ENCODE peak calls at places on chromosomes 1 and 21, in nine cellular contexts. V, W, B, X, R, U, J, P and D are unnamed samples.

GRCh38 chr1:95041491-95042165 is 31.1 kb downstream of the ALG14 start:
- DNase-seq in J (peak), B (peak), V (peak), X (no peak), R (peak), P (peak), W (peak), U (peak), D (peak)

GRCh38 chr1:77290576-77290975 is 8.8 kb downstream of the AK5 start:
- DNase-seq in U (no peak), P (no peak), J (no peak), R (no peak), B (no peak), V (no peak), X (no peak), W (no peak), D (no peak)

GRCh38 chr1:45945426-45945825 is 142.0 kb downstream of the MAST2 start:
- DNase-seq in U (no peak), B (no peak), W (peak), J (no peak), X (no peak), R (no peak), V (peak), P (no peak), D (no peak)

GRCh38 chr1:92915547-92915946 is 45.7 kb downstream of the DIPK1A start:
- DNase-seq in U (no peak), X (no peak), J (no peak), V (no peak), P (no peak), W (no peak), B (no peak), R (no peak), D (no peak)

GRCh38 chr1:218488531-218488930 is 143.4 kb downstream of the TGFB2 start:
- DNase-seq in X (no peak), R (no peak), U (no peak), W (no peak), P (no peak), V (no peak), J (no peak), B (no peak), D (no peak)

GRCh38 chr21:42153746-42154145 is 65.2 kb upstream of the ABCG1 start:
- DNase-seq in J (no peak), R (peak), X (peak), V (no peak), P (no peak), B (no peak), W (no peak), U (no peak), D (no peak)

GRCh38 chr1:67831850-67832513 is 1.3 kb downstream of the GNG12 start:
- DNase-seq in B (peak), U (peak), W (peak), P (peak), R (peak), J (no peak), X (peak), V (peak), D (no peak)

GRCh38 chr1:152479792-152480595 is 30.6 kb upstream of the LCE5A start:
- DNase-seq in V (peak), P (no peak), U (peak), J (no peak), B (peak), X (no peak), W (no peak), R (peak), D (peak)

GRCh38 chr1:221392453-221392852 is 349.4 kb downstream of the DUSP10 start:
- DNase-seq in V (peak), X (peak), P (no peak), B (peak), J (no peak), R (no peak), U (no peak), W (peak), D (no peak)

GRCh38 chr1:23559136-23559984 is at the start of gene ID3:
- DNase-seq in R (peak), V (peak), P (peak), B (peak), X (peak), J (peak), W (peak), U (peak), D (peak)

GRCh38 chr1:219503549-219503948 is 109.4 kb downstream of the ZC3H11B start:
- DNase-seq in V (no peak), R (no peak), W (no peak), P (no peak), J (no peak), U (no peak), X (no peak), B (no peak), D (no peak)

GRCh38 chr1:62687421-62687902 is 724 bp downstream of the DOCK7 start:
- DNase-seq in B (no peak), J (peak), V (peak), X (peak), U (no peak), R (no peak), W (peak), P (peak), D (peak)

GRCh38 chr1:222390181-222390580 is 157.7 kb downstream of the HHIPL2 start:
- DNase-seq in J (no peak), P (no peak), B (no peak), R (no peak), W (no peak), X (no peak), V (no peak), U (no peak), D (no peak)

GRCh38 chr1:39386997-39387396 is 104.4 kb upstream of the BMP8A start:
- DNase-seq in B (no peak), V (no peak), X (no peak), R (no peak), P (no peak), U (no peak), W (no peak), J (no peak), D (no peak)

GRCh38 chr1:117654485-117655219 is 48.8 kb downstream of the TENT5C start:
- DNase-seq in R (no peak), J (no peak), U (no peak), P (no peak), V (no peak), B (no peak), X (no peak), W (no peak), D (no peak)

GRCh38 chr1:48979940-48980339 is 203.2 kb upstream of the BEND5 start:
- DNase-seq in U (no peak), R (no peak), J (no peak), W (no peak), V (no peak), B (no peak), P (no peak), X (no peak), D (no peak)

GRCh38 chr1:206471993-206472392 is 1.7 kb downstream of the IKBKE start:
- DNase-seq in B (no peak), R (no peak), V (no peak), J (no peak), P (no peak), U (no peak), W (no peak), X (no peak), D (no peak)

GRCh38 chr1:41802532-41803501 is 115.9 kb downstream of the HIVEP3 start:
- DNase-seq in R (peak), V (peak), W (no peak), P (peak), U (no peak), J (no peak), B (peak), X (peak), D (no peak)

GRCh38 chr1:11355594-11356467 is 82.8 kb downstream of the UBIAD1 start:
- DNase-seq in B (no peak), P (no peak), J (no peak), V (no peak), X (no peak), U (no peak), R (no peak), W (no peak), D (no peak)

GRCh38 chr1:85417017-85417416 is 47.9 kb downstream of the DDAH1 start:
- DNase-seq in R (no peak), B (no peak), W (peak), U (no peak), J (no peak), X (no peak), P (no peak), V (no peak), D (no peak)

GRCh38 chr1:190328361-190328760 is 149.3 kb downstream of the BRINP3 start:
- DNase-seq in J (no peak), B (no peak), W (no peak), P (no peak), R (no peak), V (no peak), X (no peak), U (no peak), D (no peak)

GRCh38 chr1:72481420-72481819 is 199.1 kb upstream of the NEGR1 start:
- DNase-seq in R (no peak), X (no peak), U (no peak), W (no peak), J (no peak), V (no peak), P (no peak), B (no peak), D (no peak)

GRCh38 chr21:17003763-17004373 is 509.0 kb upstream of the CXADR start:
- DNase-seq in B (no peak), P (no peak), J (no peak), V (no peak), W (peak), R (no peak), X (no peak), U (no peak), D (no peak)

GRCh38 chr1:228270032-228270431 is 62.2 kb downstream of the OBSCN start:
- DNase-seq in B (no peak), J (no peak), U (no peak), R (no peak), P (peak), V (no peak), X (no peak), W (peak), D (no peak)

GRCh38 chr1:157771666-157772425 is 5.1 kb downstream of the FCRL2 start:
- DNase-seq in U (no peak), J (no peak), V (no peak), X (no peak), B (no peak), P (no peak), W (no peak), R (no peak), D (no peak)

DNA sequence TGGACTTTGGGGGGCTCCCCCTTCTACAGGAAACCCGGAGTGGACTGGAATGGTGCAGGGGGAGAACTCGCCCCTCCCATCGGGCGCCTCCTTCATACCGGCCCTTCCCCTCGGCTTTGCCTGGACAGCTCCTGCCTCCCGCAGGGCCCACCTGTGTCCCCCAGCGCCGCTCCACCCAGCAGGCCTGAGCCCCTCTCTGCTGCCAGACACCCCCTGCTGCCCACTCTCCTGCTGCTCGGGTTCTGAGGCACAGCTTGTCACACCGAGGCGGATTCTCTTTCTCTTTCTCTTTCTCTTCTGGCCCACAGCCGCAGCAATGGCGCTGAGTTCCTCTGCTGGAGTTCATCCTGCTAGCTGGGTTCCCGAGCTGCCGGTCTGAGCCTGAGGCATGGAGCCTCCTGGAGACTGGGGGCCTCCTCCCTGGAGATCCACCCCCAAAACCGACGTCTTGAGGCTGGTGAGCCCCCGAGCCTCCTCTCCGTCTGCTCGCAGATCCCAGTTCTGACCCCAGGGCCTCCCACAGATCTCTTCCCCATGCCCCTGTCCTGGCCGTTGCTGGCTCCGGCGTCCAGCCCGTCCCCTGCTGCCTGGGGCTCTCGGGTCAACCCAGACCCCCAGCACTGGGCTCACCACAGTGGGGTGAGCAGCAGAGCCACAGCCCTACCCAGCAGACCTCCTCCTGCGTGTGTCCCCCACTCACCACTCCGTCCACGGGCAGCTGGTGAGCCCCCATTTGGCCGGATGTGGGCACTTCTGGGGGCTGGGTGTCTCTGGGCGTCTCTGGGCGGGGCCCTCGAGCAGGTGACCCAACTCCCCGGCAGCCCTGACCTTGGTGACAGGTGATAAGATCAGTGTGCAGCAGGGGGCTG is at the start of gene TNFRSF14:
- DNase-seq in X (no peak), B (peak), R (peak), U (no peak), J (peak), W (peak), P (peak), V (peak), D (peak)
- TF ChIP-seq POLR2A in X (no peak), B (peak), R (peak), U (no peak), J (peak), W (no peak), P (no peak), V (peak), D (peak)

GRCh38 chr1:12594490-12594889 is 23.5 kb downstream of the DHRS3 start:
- DNase-seq in R (no peak), P (no peak), J (no peak), X (no peak), U (no peak), B (no peak), V (no peak), W (no peak), D (no peak)

GRCh38 chr1:12594966-12595838 is 22.8 kb downstream of the DHRS3 start:
- DNase-seq in V (peak), X (peak), P (peak), U (no peak), J (peak), B (peak), R (peak), W (peak), D (no peak)

GRCh38 chr1:12593621-12594066 is 24.4 kb downstream of the DHRS3 start:
- DNase-seq in J (no peak), R (no peak), B (peak), V (no peak), W (no peak), U (no peak), X (peak), P (no peak), D (no peak)

GRCh38 chr1:12597792-12598191 is 20.2 kb downstream of the DHRS3 start:
- DNase-seq in J (no peak), W (no peak), V (peak), X (peak), U (no peak), R (peak), P (peak), B (no peak), D (no peak)

GRCh38 chr1:12595839-12596821 is 21.9 kb downstream of the DHRS3 start:
- DNase-seq in W (peak), J (no peak), B (peak), R (peak), P (peak), U (no peak), V (peak), X (peak), D (peak)
- TF ChIP-seq POLR2A in W (peak), J (no peak), B (peak), R (no peak), P (peak), U (no peak), V (no peak), X (no peak), D (no peak)

GRCh38 chr1:111192074-111192473 is 8.4 kb downstream of the DENND2D start:
- DNase-seq in U (no peak), V (no peak), P (no peak), J (no peak), R (no peak), B (no peak), W (no peak), X (no peak), D (no peak)
- TF ChIP-seq POLR2A in U (no peak), V (no peak), P (no peak), J (no peak), R (no peak), B (no peak), W (no peak), X (no peak), D (no peak)

DNA sequence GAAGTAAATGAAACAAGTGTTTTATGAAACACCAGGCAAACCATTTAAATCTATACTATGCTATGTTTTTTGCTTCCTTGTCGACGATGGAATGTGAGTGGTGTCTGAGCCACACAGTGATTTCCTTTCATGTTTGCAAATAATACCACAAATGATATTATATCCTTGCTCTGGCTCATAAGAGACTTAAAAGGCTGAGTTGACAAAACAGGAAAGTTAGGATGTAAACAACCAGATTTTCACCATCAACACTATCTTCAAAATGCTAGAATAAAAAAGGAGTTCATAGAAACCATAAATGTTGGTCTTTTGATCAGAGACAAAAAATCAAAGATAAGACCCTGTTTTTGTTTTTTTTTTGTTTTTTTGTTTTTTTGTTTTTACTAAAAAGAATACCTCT is 17.8 kb upstream of the MAGI3 start:
- DNase-seq in V (no peak), W (no peak), J (no peak), P (no peak), B (no peak), U (no peak), X (no peak), R (no peak), D (no peak)
- TF ChIP-seq POLR2A in V (no peak), W (no peak), J (no peak), P (no peak), B (no peak), U (no peak), X (no peak), R (no peak), D (no peak)

GRCh38 chr1:2188336-2188735 is 6.2 kb downstream of the FAAP20 start:
- DNase-seq in R (no peak), X (no peak), P (no peak), W (no peak), V (no peak), U (no peak), J (no peak), B (no peak), D (no peak)

GRCh38 chr1:2192031-2192995 is 2.3 kb downstream of the FAAP20 start:
- DNase-seq in X (peak), B (no peak), W (no peak), U (no peak), J (no peak), V (peak), R (peak), P (no peak), D (no peak)

GRCh38 chr1:2187619-2188018 is 7.0 kb downstream of the FAAP20 start:
- DNase-seq in W (no peak), U (no peak), R (no peak), X (no peak), V (no peak), P (no peak), B (peak), J (no peak), D (peak)

GRCh38 chr1:2190491-2190976 is 4.0 kb downstream of the FAAP20 start:
- DNase-seq in W (no peak), V (peak), P (no peak), B (no peak), U (no peak), J (no peak), R (no peak), X (no peak), D (no peak)

GRCh38 chr1:2189459-2190425 is 4.8 kb downstream of the FAAP20 start:
- DNase-seq in J (peak), B (peak), V (peak), P (peak), U (peak), R (peak), X (peak), W (peak), D (peak)
- TF ChIP-seq POLR2A in J (no peak), B (peak), V (peak), P (peak), U (no peak), R (peak), X (no peak), W (peak), D (peak)

GRCh38 chr1:150973258-150973825 is 1.3 kb downstream of the CERS2 start:
- DNase-seq in P (peak), R (peak), J (peak), X (no peak), B (peak), U (no peak), W (no peak), V (peak), D (peak)

GRCh38 chr1:150976879-150977694 is 2.5 kb upstream of the CERS2 start:
- DNase-seq in R (peak), B (peak), X (peak), V (peak), W (peak), P (peak), J (no peak), U (peak), D (peak)

GRCh38 chr1:150976401-150976821 is 1.8 kb upstream of the CERS2 start:
- DNase-seq in X (no peak), W (no peak), V (no peak), B (no peak), J (no peak), R (no peak), U (no peak), P (no peak), D (no peak)

GRCh38 chr1:150973826-150974579 is 632 bp downstream of the CERS2 start:
- DNase-seq in X (peak), R (peak), J (peak), P (peak), U (no peak), V (peak), W (peak), B (peak), D (peak)

DNA sequence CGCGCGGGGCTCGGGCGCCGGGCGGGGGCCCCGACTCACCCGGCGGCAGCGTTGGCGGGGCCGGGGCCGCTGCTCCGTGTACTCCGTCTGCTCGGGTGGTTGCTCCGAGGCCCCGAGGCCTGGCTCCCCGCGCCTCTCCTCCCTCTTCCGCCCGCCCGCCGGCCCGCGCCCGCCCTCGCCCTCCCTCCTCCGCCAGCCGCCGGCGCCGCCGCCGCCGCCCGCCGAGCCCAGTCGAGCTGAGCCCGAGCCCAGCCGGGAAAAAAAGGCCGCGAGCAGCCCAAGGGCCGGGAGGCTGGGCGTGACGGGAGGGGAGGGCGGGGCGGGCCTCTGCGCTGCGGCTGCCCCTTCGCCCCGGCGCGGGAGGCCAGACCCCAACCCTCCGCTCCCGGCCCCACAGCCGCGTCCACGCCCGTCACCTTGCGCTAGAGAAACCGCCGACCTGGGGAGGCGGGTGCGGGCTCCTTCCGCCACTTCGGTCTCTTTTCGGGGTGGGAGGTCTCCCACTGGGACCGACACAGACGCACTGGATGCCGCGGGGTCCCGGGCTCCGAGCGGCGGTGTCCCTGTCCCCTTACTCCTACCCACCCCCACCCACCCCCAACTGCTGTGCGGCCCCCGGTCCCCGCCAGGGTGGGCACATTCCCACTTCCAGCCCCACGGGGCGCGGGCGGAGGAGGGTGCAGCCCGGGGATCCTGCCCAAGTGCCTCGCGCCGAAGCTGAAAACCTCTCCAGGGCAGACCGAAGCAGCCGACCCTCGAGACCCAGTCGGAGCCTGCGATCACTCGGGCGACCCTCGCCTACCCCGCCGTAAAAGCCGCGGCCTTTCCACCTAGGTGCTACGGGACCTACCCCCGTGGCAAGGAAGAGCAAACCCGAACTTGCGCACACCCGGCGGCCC is at the start of gene CERS2:
- DNase-seq in X (peak), V (peak), W (peak), R (peak), J (peak), B (peak), U (no peak), P (peak), D (peak)
- TF ChIP-seq POLR2A in X (peak), V (peak), W (no peak), R (peak), J (no peak), B (no peak), U (no peak), P (no peak), D (no peak)

DNA sequence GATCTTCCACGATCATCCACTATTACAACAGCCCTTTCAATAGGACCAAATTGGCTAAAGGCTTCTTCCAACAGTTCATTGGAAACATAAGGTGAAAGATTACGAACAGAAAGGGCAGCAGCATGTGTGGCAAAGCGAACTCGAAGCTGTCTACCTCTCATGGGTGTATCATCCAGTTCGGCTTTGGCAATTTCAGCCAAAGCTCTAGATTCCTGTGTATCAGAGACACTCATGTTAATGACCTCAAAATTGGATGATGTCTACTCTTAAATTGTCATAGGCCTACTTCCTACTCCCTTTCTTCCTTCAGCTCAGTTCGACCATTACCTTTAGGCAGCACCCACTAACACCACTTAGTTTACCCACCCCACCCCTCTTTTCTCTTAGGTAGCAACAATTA is 2.2 kb downstream of the SFPQ start:
- DNase-seq in U (no peak), J (no peak), P (no peak), B (no peak), W (no peak), V (no peak), X (no peak), R (no peak), D (peak)
- TF ChIP-seq POLR2A in U (no peak), J (peak), P (no peak), B (no peak), W (no peak), V (no peak), X (no peak), R (no peak), D (peak)